ENCODE peak calls at places on chromosomes 2 and 18, in nine cellular contexts. One of them, this sample, is unnamed.

GRCh38 chr2:73532381-73532780 is 109.8 kb downstream of the NAT8 start:
- ATAC-seq in activated CD4-positive, alpha-beta T cell treated with anti-CD3 and anti-CD28 coated beads for 36 hours: no peak
- ATAC-seq in left cardiac atrium: no peak
- ATAC-seq in heart right ventricle: no peak
- ATAC-seq in Right ventricle myocardium superior: no peak
- ATAC-seq in gastroesophageal sphincter: no peak
- ATAC-seq in pancreas: no peak
- ATAC-seq in effector memory CD8-positive, alpha-beta T cell: no peak
- ATAC-seq in upper lobe of left lung: no peak
- ATAC-seq in this sample: no peak

GRCh38 chr18:56977284-56977683 is 169.6 kb upstream of the BOD1L2 start:
- ATAC-seq in activated CD4-positive, alpha-beta T cell treated with anti-CD3 and anti-CD28 coated beads for 36 hours: no peak
- ATAC-seq in left cardiac atrium: no peak
- ATAC-seq in heart right ventricle: no peak
- ATAC-seq in Right ventricle myocardium superior: no peak
- ATAC-seq in gastroesophageal sphincter: no peak
- ATAC-seq in pancreas: no peak
- ATAC-seq in effector memory CD8-positive, alpha-beta T cell: no peak
- ATAC-seq in upper lobe of left lung: no peak
- ATAC-seq in this sample: no peak

GRCh38 chr2:96345868-96346452 is 10.4 kb downstream of the NCAPH start:
- ATAC-seq in activated CD4-positive, alpha-beta T cell treated with anti-CD3 and anti-CD28 coated beads for 36 hours: no peak
- ATAC-seq in left cardiac atrium: no peak
- ATAC-seq in heart right ventricle: no peak
- ATAC-seq in Right ventricle myocardium superior: no peak
- ATAC-seq in gastroesophageal sphincter: no peak
- ATAC-seq in pancreas: no peak
- ATAC-seq in effector memory CD8-positive, alpha-beta T cell: no peak
- ATAC-seq in upper lobe of left lung: no peak
- ATAC-seq in this sample: no peak

GRCh38 chr2:239357954-239358754 is 42.7 kb downstream of the HDAC4 start:
- ATAC-seq in activated CD4-positive, alpha-beta T cell treated with anti-CD3 and anti-CD28 coated beads for 36 hours: no peak
- ATAC-seq in left cardiac atrium: peak
- ATAC-seq in heart right ventricle: peak
- ATAC-seq in Right ventricle myocardium superior: peak
- ATAC-seq in gastroesophageal sphincter: no peak
- ATAC-seq in pancreas: peak
- ATAC-seq in effector memory CD8-positive, alpha-beta T cell: no peak
- ATAC-seq in upper lobe of left lung: no peak
- ATAC-seq in this sample: no peak

GRCh38 chr2:1831617-1831970 is 87.3 kb upstream of the PXDN start:
- ATAC-seq in activated CD4-positive, alpha-beta T cell treated with anti-CD3 and anti-CD28 coated beads for 36 hours: no peak
- ATAC-seq in left cardiac atrium: no peak
- ATAC-seq in heart right ventricle: no peak
- ATAC-seq in Right ventricle myocardium superior: no peak
- ATAC-seq in gastroesophageal sphincter: no peak
- ATAC-seq in pancreas: no peak
- ATAC-seq in effector memory CD8-positive, alpha-beta T cell: no peak
- ATAC-seq in upper lobe of left lung: no peak
- ATAC-seq in this sample: no peak

GRCh38 chr18:54223568-54224241 is 764 bp downstream of the MBD2 start:
- ATAC-seq in activated CD4-positive, alpha-beta T cell treated with anti-CD3 and anti-CD28 coated beads for 36 hours: peak
- ATAC-seq in left cardiac atrium: no peak
- ATAC-seq in heart right ventricle: no peak
- ATAC-seq in Right ventricle myocardium superior: peak
- ATAC-seq in gastroesophageal sphincter: peak
- ATAC-seq in pancreas: peak
- ATAC-seq in effector memory CD8-positive, alpha-beta T cell: peak
- ATAC-seq in upper lobe of left lung: peak
- ATAC-seq in this sample: peak

GRCh38 chr2:190515687-190516086 is 18.8 kb downstream of the NEMP2 start:
- ATAC-seq in activated CD4-positive, alpha-beta T cell treated with anti-CD3 and anti-CD28 coated beads for 36 hours: peak
- ATAC-seq in left cardiac atrium: no peak
- ATAC-seq in heart right ventricle: no peak
- ATAC-seq in Right ventricle myocardium superior: no peak
- ATAC-seq in gastroesophageal sphincter: no peak
- ATAC-seq in pancreas: no peak
- ATAC-seq in effector memory CD8-positive, alpha-beta T cell: peak
- ATAC-seq in upper lobe of left lung: no peak
- ATAC-seq in this sample: no peak

GRCh38 chr18:27844416-27844792 is 332.5 kb downstream of the CDH2 start:
- ATAC-seq in activated CD4-positive, alpha-beta T cell treated with anti-CD3 and anti-CD28 coated beads for 36 hours: no peak
- ATAC-seq in left cardiac atrium: no peak
- ATAC-seq in heart right ventricle: no peak
- ATAC-seq in Right ventricle myocardium superior: no peak
- ATAC-seq in gastroesophageal sphincter: no peak
- ATAC-seq in pancreas: no peak
- ATAC-seq in effector memory CD8-positive, alpha-beta T cell: no peak
- ATAC-seq in upper lobe of left lung: no peak
- ATAC-seq in this sample: no peak

GRCh38 chr2:128754246-128754724 is 435.6 kb upstream of the HS6ST1 start:
- ATAC-seq in activated CD4-positive, alpha-beta T cell treated with anti-CD3 and anti-CD28 coated beads for 36 hours: peak
- ATAC-seq in left cardiac atrium: peak
- ATAC-seq in heart right ventricle: peak
- ATAC-seq in Right ventricle myocardium superior: peak
- ATAC-seq in gastroesophageal sphincter: no peak
- ATAC-seq in pancreas: no peak
- ATAC-seq in effector memory CD8-positive, alpha-beta T cell: no peak
- ATAC-seq in upper lobe of left lung: no peak
- ATAC-seq in this sample: no peak

GRCh38 chr18:10852610-10853303 is 296.6 kb downstream of the PIEZO2 start:
- ATAC-seq in activated CD4-positive, alpha-beta T cell treated with anti-CD3 and anti-CD28 coated beads for 36 hours: no peak
- ATAC-seq in left cardiac atrium: no peak
- ATAC-seq in heart right ventricle: no peak
- ATAC-seq in Right ventricle myocardium superior: no peak
- ATAC-seq in gastroesophageal sphincter: no peak
- ATAC-seq in pancreas: no peak
- ATAC-seq in effector memory CD8-positive, alpha-beta T cell: no peak
- ATAC-seq in upper lobe of left lung: no peak
- ATAC-seq in this sample: no peak

GRCh38 chr2:28761420-28761819 is 9.8 kb downstream of the PPP1CB start:
- ATAC-seq in activated CD4-positive, alpha-beta T cell treated with anti-CD3 and anti-CD28 coated beads for 36 hours: peak
- ATAC-seq in left cardiac atrium: no peak
- ATAC-seq in heart right ventricle: no peak
- ATAC-seq in Right ventricle myocardium superior: no peak
- ATAC-seq in gastroesophageal sphincter: no peak
- ATAC-seq in pancreas: no peak
- ATAC-seq in effector memory CD8-positive, alpha-beta T cell: no peak
- ATAC-seq in upper lobe of left lung: no peak
- ATAC-seq in this sample: peak

GRCh38 chr2:223481486-223481885 is 120.7 kb downstream of the SCG2 start:
- ATAC-seq in activated CD4-positive, alpha-beta T cell treated with anti-CD3 and anti-CD28 coated beads for 36 hours: no peak
- ATAC-seq in left cardiac atrium: no peak
- ATAC-seq in heart right ventricle: no peak
- ATAC-seq in Right ventricle myocardium superior: no peak
- ATAC-seq in gastroesophageal sphincter: no peak
- ATAC-seq in pancreas: no peak
- ATAC-seq in effector memory CD8-positive, alpha-beta T cell: no peak
- ATAC-seq in upper lobe of left lung: no peak
- ATAC-seq in this sample: no peak

GRCh38 chr2:6214471-6214870 is 522.3 kb downstream of the SOX11 start:
- ATAC-seq in activated CD4-positive, alpha-beta T cell treated with anti-CD3 and anti-CD28 coated beads for 36 hours: no peak
- ATAC-seq in left cardiac atrium: no peak
- ATAC-seq in heart right ventricle: no peak
- ATAC-seq in Right ventricle myocardium superior: no peak
- ATAC-seq in gastroesophageal sphincter: no peak
- ATAC-seq in pancreas: no peak
- ATAC-seq in effector memory CD8-positive, alpha-beta T cell: no peak
- ATAC-seq in upper lobe of left lung: no peak
- ATAC-seq in this sample: no peak